ENCODE peak calls at places on chromosomes 13 and 19, in four cellular contexts. U is T-helper 2 cell; I is stimulated activated CD4-positive, alpha-beta T cell treated with anti-CD3 and anti-CD28 coated beads, Interleukin-12 subunit alpha, Interleukin-12 subunit beta, amount 100 ng/mL, for 48 hours; W is EL. Z is an unnamed sample.

GRCh38 chr13:113411216-113412023 is 41.9 kb downstream of the ADPRHL1 start:
- DNase-seq in W (peak), I (no peak), U (no peak), Z (no peak)

GRCh38 chr19:10037809-10038208 is 24.5 kb downstream of the RDH8 start:
- DNase-seq in I (no peak), W (no peak), U (no peak), Z (no peak)

GRCh38 chr13:59178344-59178743 is 985.4 kb downstream of the DIAPH3 start:
- DNase-seq in W (no peak), U (no peak), I (no peak), Z (no peak)

GRCh38 chr19:3062165-3063105 is at the start of gene TLE5:
- DNase-seq in U (peak), I (peak), W (peak), Z (peak)

GRCh38 chr13:109454167-109454917 is 332.0 kb downstream of the IRS2 start:
- DNase-seq in W (no peak), U (no peak), I (no peak), Z (no peak)

GRCh38 chr19:1247747-1248453 is 483 bp upstream of the MIDN start:
- DNase-seq in U (peak), W (peak), I (no peak), Z (peak)

GRCh38 chr13:95573226-95573625 is 20.7 kb downstream of the CLDN10 start:
- DNase-seq in W (peak), I (no peak), U (no peak), Z (no peak)

GRCh38 chr13:44300895-44301638 is 72.6 kb upstream of the SERP2 start:
- DNase-seq in W (peak), I (no peak), U (peak), Z (no peak)

GRCh38 chr13:100361504-100361903 is 227.1 kb downstream of the GGACT start:
- DNase-seq in W (peak), I (no peak), U (no peak), Z (no peak)

GRCh38 chr19:29086182-29086581 is 126.8 kb downstream of the UQCRFS1 start:
- DNase-seq in U (no peak), W (no peak), I (no peak), Z (no peak)

GRCh38 chr13:25881946-25882574 is 169.8 kb downstream of the SHISA2 start:
- DNase-seq in U (no peak), W (peak), I (no peak), Z (no peak)

GRCh38 chr13:41554180-41554579 is 96.8 kb downstream of the RGCC start:
- DNase-seq in I (no peak), U (peak), W (no peak), Z (no peak)

GRCh38 chr13:85497652-85498051 is 301.6 kb downstream of the SLITRK6 start:
- DNase-seq in U (no peak), W (peak), I (no peak), Z (no peak)

GRCh38 chr13:107124129-107124718 is 556.3 kb upstream of the ARGLU1 start:
- DNase-seq in U (no peak), I (no peak), W (peak), Z (no peak)

Z was measured in T-helper 9 cell.